ENCODE peak calls at places on chromosomes 13 and 19, in eight cellular contexts. M, W, Q, E, X, G, D and A are unnamed samples.
A peak's percentile ranks its signal among the peaks of the same experiment; 100 is the strongest.

GRCh38 chr19:8615813-8616596 is 5.5 kb upstream of the ADAMTS10 start:
- DNase-seq in M (peak; percentile 43), W (peak; percentile 36), Q (peak; percentile 61), E (peak; percentile 79), X (no peak), G (no peak), D (peak; percentile 69), A (no peak)

GRCh38 chr13:108044929-108045328 is 170.4 kb downstream of the LIG4 start:
- DNase-seq in M (no peak), W (no peak), Q (no peak), E (no peak), X (no peak), G (no peak), D (no peak), A (no peak)

GRCh38 chr19:7554990-7555864 is 19.7 kb downstream of the PNPLA6 start:
- DNase-seq in M (no peak), W (no peak), Q (no peak), E (peak; percentile 83), X (no peak), G (no peak), D (no peak), A (no peak)

GRCh38 chr19:39236527-39236926 is 8.3 kb downstream of the IFNL3 start:
- DNase-seq in M (no peak), W (no peak), Q (no peak), E (no peak), X (no peak), G (no peak), D (peak; percentile 17), A (no peak)

GRCh38 chr19:17243340-17243853 is 2.3 kb downstream of the NR2F6 start:
- DNase-seq in M (no peak), W (no peak), Q (no peak), E (no peak), X (no peak), G (no peak), D (peak; percentile 84), A (no peak)

GRCh38 chr13:23644527-23644926 is 74.3 kb downstream of the TNFRSF19 start:
- DNase-seq in M (no peak), W (no peak), Q (no peak), E (no peak), X (no peak), G (no peak), D (no peak), A (no peak)

GRCh38 chr13:31485651-31486051 is 253.7 kb upstream of the RXFP2 start:
- DNase-seq in M (peak; percentile 2), W (no peak), Q (no peak), E (no peak), X (no peak), G (no peak), D (no peak), A (no peak)

GRCh38 chr13:53520132-53520531 is 491.5 kb downstream of the OLFM4 start:
- DNase-seq in M (no peak), W (no peak), Q (no peak), E (no peak), X (no peak), G (no peak), D (no peak), A (no peak)

GRCh38 chr19:30686911-30687566 is 314.9 kb downstream of the ZNF536 start:
- DNase-seq in M (peak; percentile 3), W (no peak), Q (no peak), E (no peak), X (no peak), G (no peak), D (no peak), A (no peak)

GRCh38 chr19:53657330-53657729 is 25.5 kb downstream of the DPRX start:
- DNase-seq in M (no peak), W (no peak), Q (no peak), E (no peak), X (no peak), G (no peak), D (no peak), A (no peak)

GRCh38 chr19:18895038-18895827 is 725 bp downstream of the CERS1 start:
- DNase-seq in M (peak; percentile 42), W (no peak), Q (peak; percentile 46), E (peak; percentile 84), X (no peak), G (no peak), D (peak; percentile 60), A (peak; percentile 14)

GRCh38 chr13:46211116-46211515 is 612 bp upstream of the LRRC63 start:
- DNase-seq in M (peak; percentile 3), W (no peak), Q (no peak), E (peak; percentile 25), X (no peak), G (no peak), D (no peak), A (no peak)

GRCh38 chr19:32542477-32543106 is 38.4 kb upstream of the PDCD5 start:
- DNase-seq in M (no peak), W (no peak), Q (no peak), E (no peak), X (no peak), G (no peak), D (no peak), A (no peak)

DNA sequence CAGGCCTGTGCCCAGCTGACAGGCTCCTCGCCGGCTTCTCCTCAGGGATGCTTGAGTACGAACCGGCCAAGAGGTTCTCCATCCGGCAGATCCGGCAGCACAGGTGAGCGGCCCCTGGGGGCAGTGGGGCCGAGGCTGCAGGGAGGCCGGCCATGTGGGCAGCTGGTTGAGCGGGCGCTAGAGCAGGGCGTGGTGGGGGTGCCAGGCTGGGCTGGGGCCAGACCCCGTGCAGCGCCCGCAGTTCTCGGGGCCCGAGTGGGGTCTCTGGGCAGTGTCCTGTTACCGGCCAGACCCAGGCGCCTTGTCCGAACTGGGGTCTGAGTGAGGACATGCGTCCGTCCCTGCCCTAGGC is 15.9 kb downstream of the CBARP start:
- DNase-seq in M (no peak), W (no peak), Q (no peak), E (no peak), X (no peak), G (no peak), D (no peak), A (no peak)
- TF ChIP-seq CTCF in M (no peak), W (no peak), Q (no peak), E (no peak), X (no peak), G (no peak), D (no peak), A (no peak)

GRCh38 chr19:13399746-13400145 is 106.5 kb downstream of the CACNA1A start:
- DNase-seq in M (no peak), W (no peak), Q (no peak), E (no peak), X (no peak), G (no peak), D (no peak), A (no peak)

GRCh38 chr19:13398780-13399726 is 107.2 kb downstream of the CACNA1A start:
- DNase-seq in M (peak; percentile 74), W (no peak), Q (peak; percentile 40), E (no peak), X (no peak), G (no peak), D (no peak), A (no peak)

GRCh38 chr19:13400296-13400695 is 106.0 kb downstream of the CACNA1A start:
- DNase-seq in M (no peak), W (no peak), Q (no peak), E (no peak), X (no peak), G (no peak), D (no peak), A (no peak)

GRCh38 chr19:13396256-13397080 is 109.8 kb downstream of the CACNA1A start:
- DNase-seq in M (peak; percentile 40), W (no peak), Q (peak; percentile 30), E (peak; percentile 63), X (no peak), G (no peak), D (peak; percentile 69), A (peak; percentile 14)

GRCh38 chr19:13398182-13398581 is 108.1 kb downstream of the CACNA1A start:
- DNase-seq in M (no peak), W (no peak), Q (no peak), E (no peak), X (no peak), G (no peak), D (no peak), A (no peak)
- TF ChIP-seq POLR2A in M (no peak), W (no peak), Q (no peak), E (no peak), X (no peak), G (no peak), D (no peak), A (no peak)

DNA sequence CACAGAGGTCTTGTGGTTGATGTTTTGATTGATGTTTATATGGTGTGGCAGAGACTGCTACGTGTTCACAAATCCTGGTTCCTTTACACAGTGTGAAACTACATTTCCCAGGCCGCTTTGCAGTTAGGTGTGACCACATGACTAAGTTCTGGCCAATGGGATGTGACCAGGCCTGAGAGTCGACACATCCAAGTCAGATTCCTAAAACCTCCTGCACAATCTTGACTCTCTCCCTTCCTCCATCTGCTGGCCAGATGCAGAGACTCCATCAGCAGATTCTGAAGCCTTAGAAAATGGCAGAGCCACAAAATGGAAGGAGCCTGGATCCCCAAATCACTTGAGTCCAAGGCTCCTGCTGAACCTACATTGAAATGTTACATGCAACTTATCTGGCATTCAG is 12.6 kb downstream of the CD37 start:
- DNase-seq in M (peak; percentile 43), W (no peak), Q (no peak), E (peak; percentile 54), X (no peak), G (no peak), D (no peak), A (no peak)
- TF ChIP-seq CTCF in M (no peak), W (no peak), Q (no peak), E (no peak), X (no peak), G (no peak), D (no peak), A (no peak)

GRCh38 chr19:43754562-43755255 is at the start of gene SMG9:
- DNase-seq in M (peak; percentile 99), W (peak; percentile 95), Q (peak; percentile 99), E (peak; percentile 96), X (peak; percentile 96), G (peak; percentile 86), D (peak; percentile 99), A (peak; percentile 99)

GRCh38 chr19:43754312-43754561 is 525 bp downstream of the SMG9 start:
- DNase-seq in M (no peak), W (no peak), Q (no peak), E (no peak), X (no peak), G (peak; percentile 72), D (no peak), A (no peak)

GRCh38 chr19:43751466-43752220 is 3.1 kb downstream of the SMG9 start:
- DNase-seq in M (no peak), W (no peak), Q (no peak), E (no peak), X (no peak), G (no peak), D (no peak), A (no peak)

GRCh38 chr19:43752287-43752875 is 2.4 kb downstream of the SMG9 start:
- DNase-seq in M (no peak), W (no peak), Q (no peak), E (no peak), X (no peak), G (no peak), D (no peak), A (no peak)

DNA sequence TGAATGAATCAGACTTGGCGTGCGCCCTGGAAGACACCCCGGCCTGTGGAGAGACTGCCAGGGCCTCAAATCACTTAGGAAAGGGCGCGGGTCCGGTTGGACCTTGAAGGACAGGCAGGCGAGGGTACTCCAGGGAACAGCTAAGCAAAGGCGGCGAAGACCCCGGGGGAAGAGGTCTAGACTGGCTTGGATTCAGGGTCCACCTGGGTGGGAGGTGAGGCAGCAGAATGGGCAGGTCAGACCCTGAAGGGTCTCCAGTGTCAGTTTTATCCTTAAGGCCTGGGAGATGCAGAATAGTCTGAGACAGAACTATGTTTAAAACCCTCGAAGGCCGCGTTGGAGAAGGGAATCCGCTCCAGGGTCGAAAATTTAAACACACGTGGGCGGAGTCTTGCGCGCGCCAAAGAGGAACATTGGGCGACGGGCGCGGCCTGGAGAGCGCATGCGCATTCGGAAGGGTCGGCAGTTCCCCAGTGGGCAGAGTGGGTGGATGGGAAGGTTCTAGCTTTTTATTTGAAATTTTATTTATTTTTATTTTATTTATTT is 567 bp upstream of the SMG9 start:
- DNase-seq in M (peak; percentile 68), W (peak; percentile 57), Q (peak; percentile 89), E (peak; percentile 85), X (peak; percentile 77), G (no peak), D (peak; percentile 84), A (peak; percentile 85)
- TF ChIP-seq POLR2A in M (peak; percentile 46), W (no peak), Q (no peak), E (no peak), X (no peak), G (no peak), D (no peak), A (no peak)